ENCODE peak calls at places on chromosomes 12 and 14, in ten cellular contexts. E is AG10803; D is hepatocyte; G is GM13977; M is AG04450; Z is mucosa of descending colon; Q is central memory CD8-positive, alpha-beta T cell; J is endothelial cell of umbilical vein; U is T-cell; V is uterus. N is an unnamed sample.
A peak's percentile ranks its signal among the peaks of the same experiment; 100 is the strongest.

GRCh38 chr14:72822946-72823611 is 70.8 kb downstream of the DPF3 start:
- DNase-seq in E (peak; percentile 23), D (no peak), G (no peak), M (no peak), Z (no peak), Q (no peak), J (no peak), U (no peak), V (no peak), N (no peak)

GRCh38 chr14:104007121-104007520 is 64.8 kb upstream of the RD3L start:
- DNase-seq in E (no peak), D (no peak), G (no peak), M (no peak), Z (no peak), Q (no peak), J (no peak), U (no peak), V (no peak), N (no peak)

GRCh38 chr12:103441437-103442186 is 54.2 kb downstream of the C12orf42 start:
- DNase-seq in E (no peak), D (no peak), G (peak; percentile 79), M (no peak), Z (no peak), Q (peak; percentile 33), J (no peak), U (peak; percentile 40), V (no peak), N (no peak)

GRCh38 chr12:13702401-13702800 is 279.0 kb downstream of the GRIN2B start:
- DNase-seq in E (no peak), D (no peak), G (no peak), M (no peak), Z (no peak), Q (no peak), J (no peak), U (no peak), V (no peak), N (no peak)

GRCh38 chr14:90720336-90720735 is 95.9 kb downstream of the TTC7B start:
- DNase-seq in E (no peak), D (no peak), G (no peak), M (no peak), Z (no peak), Q (no peak), J (no peak), U (no peak), V (no peak), N (peak; percentile 48)

GRCh38 chr14:29627141-29627540 is 300.5 kb downstream of the PRKD1 start:
- DNase-seq in E (peak; percentile 65), D (no peak), G (no peak), M (no peak), Z (no peak), Q (no peak), J (no peak), U (no peak), V (no peak), N (no peak)

GRCh38 chr12:42482820-42483533 is 106.6 kb downstream of the PRICKLE1 start:
- DNase-seq in E (peak; percentile 30), D (peak; percentile 91), G (peak; percentile 91), M (no peak), Z (peak; percentile 74), Q (peak; percentile 22), J (peak; percentile 78), U (no peak), V (peak; percentile 69), N (peak; percentile 95)

GRCh38 chr12:96136720-96137378 is 57.3 kb upstream of the ELK3 start:
- DNase-seq in E (no peak), D (no peak), G (no peak), M (no peak), Z (no peak), Q (no peak), J (peak; percentile 72), U (no peak), V (no peak), N (no peak)

GRCh38 chr12:89901906-89902648 is 193.4 kb upstream of the ATP2B1 start:
- DNase-seq in E (no peak), D (no peak), G (no peak), M (no peak), Z (no peak), Q (no peak), J (no peak), U (no peak), V (no peak), N (no peak)

GRCh38 chr14:102155150-102155549 is 15.5 kb downstream of the WDR20 start:
- DNase-seq in E (no peak), D (peak; percentile 68), G (no peak), M (no peak), Z (no peak), Q (no peak), J (no peak), U (no peak), V (no peak), N (peak; percentile 50)

GRCh38 chr12:41919526-41920305 is 225.0 kb downstream of the GXYLT1 start:
- DNase-seq in E (no peak), D (no peak), G (no peak), M (no peak), Z (no peak), Q (no peak), J (no peak), U (no peak), V (no peak), N (no peak)

GRCh38 chr12:78645956-78646355 is 218.6 kb upstream of the SYT1 start:
- DNase-seq in E (peak; percentile 72), D (no peak), G (no peak), M (peak; percentile 3), Z (no peak), Q (no peak), J (no peak), U (no peak), V (no peak), N (no peak)

GRCh38 chr14:34775922-34776321 is 61.5 kb upstream of the CFL2 start:
- DNase-seq in E (no peak), D (no peak), G (no peak), M (no peak), Z (no peak), Q (no peak), J (no peak), U (no peak), V (no peak), N (no peak)

GRCh38 chr14:72583316-72584272 is 310.3 kb downstream of the DPF3 start:
- DNase-seq in E (no peak), D (no peak), G (no peak), M (no peak), Z (no peak), Q (no peak), J (no peak), U (no peak), V (no peak), N (no peak)

GRCh38 chr14:74634481-74634880 is 22.4 kb upstream of the LTBP2 start:
- DNase-seq in E (peak; percentile 89), D (no peak), G (no peak), M (no peak), Z (no peak), Q (no peak), J (no peak), U (no peak), V (no peak), N (no peak)

GRCh38 chr14:104882991-104883660 is 18.1 kb downstream of the CEP170B start:
- DNase-seq in E (no peak), D (no peak), G (no peak), M (no peak), Z (peak; percentile 49), Q (no peak), J (no peak), U (no peak), V (no peak), N (peak; percentile 58)

GRCh38 chr14:54572316-54572715 is 5.4 kb downstream of the SAMD4A start:
- DNase-seq in E (no peak), D (no peak), G (no peak), M (no peak), Z (no peak), Q (no peak), J (peak; percentile 47), U (no peak), V (no peak), N (peak; percentile 59)

GRCh38 chr12:67650127-67650495 is 1.6 kb downstream of the DYRK2 start:
- DNase-seq in E (no peak), D (no peak), G (peak; percentile 45), M (no peak), Z (no peak), Q (no peak), J (peak; percentile 21), U (no peak), V (peak; percentile 19), N (no peak)

GRCh38 chr14:23359167-23359626 is 5.8 kb downstream of the EFS start:
- DNase-seq in E (no peak), D (no peak), G (no peak), M (no peak), Z (no peak), Q (no peak), J (no peak), U (no peak), V (no peak), N (peak; percentile 49)

GRCh38 chr14:32366256-32366655 is 37.2 kb downstream of the AKAP6 start:
- DNase-seq in E (peak; percentile 40), D (peak; percentile 31), G (no peak), M (no peak), Z (no peak), Q (no peak), J (no peak), U (no peak), V (no peak), N (no peak)

GRCh38 chr12:122793685-122794106 is 19.3 kb downstream of the CCDC62 start:
- DNase-seq in E (peak; percentile 62), D (peak; percentile 66), G (peak; percentile 66), M (peak; percentile 38), Z (no peak), Q (peak; percentile 20), J (peak; percentile 75), U (no peak), V (no peak), N (peak; percentile 66)

GRCh38 chr14:68571928-68572525 is 220.8 kb downstream of the ZFP36L1 start:
- DNase-seq in E (no peak), D (no peak), G (no peak), M (no peak), Z (no peak), Q (no peak), J (no peak), U (no peak), V (no peak), N (no peak)

GRCh38 chr14:99936738-99937474 is 128.3 kb upstream of the EVL start:
- DNase-seq in E (no peak), D (no peak), G (peak; percentile 71), M (no peak), Z (no peak), Q (no peak), J (no peak), U (no peak), V (no peak), N (peak; percentile 76)

GRCh38 chr14:101361451-101362433 is 199.6 kb upstream of the DIO3 start:
- DNase-seq in E (no peak), D (no peak), G (no peak), M (no peak), Z (no peak), Q (no peak), J (no peak), U (no peak), V (peak; percentile 28), N (no peak)

GRCh38 chr12:131599214-131600159 is 111.4 kb upstream of the SFSWAP start:
- DNase-seq in E (no peak), D (no peak), G (no peak), M (no peak), Z (no peak), Q (no peak), J (no peak), U (no peak), V (no peak), N (no peak)

GRCh38 chr14:64707661-64708060 is 3.4 kb downstream of the PLEKHG3 start:
- DNase-seq in E (peak; percentile 77), D (peak; percentile 83), G (no peak), M (peak; percentile 53), Z (no peak), Q (no peak), J (no peak), U (no peak), V (no peak), N (peak; percentile 20)

N was measured in H7.